ENCODE peak calls at places on chromosomes 3 and 15, in four cellular contexts. X is neural progenitor cell, C is mucosa of gallbladder, H is HS-27A. U is an unnamed sample.

GRCh38 chr3:196942915-196943277 is 568 bp upstream of the NCBP2 start:
- DNase-seq in C (peak), H (no peak), X (no peak), U (peak)

GRCh38 chr15:77839970-77840609 is 207.4 kb upstream of the LINGO1 start:
- DNase-seq in X (no peak), C (no peak), H (no peak), U (no peak)

GRCh38 chr15:70589221-70589620 is 174.1 kb downstream of the UACA start:
- DNase-seq in C (no peak), H (peak), X (no peak), U (no peak)

GRCh38 chr3:27511724-27512422 is 27.7 kb upstream of the SLC4A7 start:
- DNase-seq in H (no peak), X (peak), C (no peak), U (no peak)

GRCh38 chr3:31027191-31027761 is 132.8 kb upstream of the GADL1 start:
- DNase-seq in X (no peak), C (no peak), H (no peak), U (no peak)

GRCh38 chr3:184345678-184346144 is 8.3 kb downstream of the FAM131A start:
- DNase-seq in H (no peak), C (peak), X (peak), U (peak)

GRCh38 chr15:60548101-60548500 is 69.2 kb upstream of the ICE2 start:
- DNase-seq in X (no peak), C (no peak), H (no peak), U (no peak)

GRCh38 chr15:42736178-42736792 is 643 bp downstream of the CDAN1 start:
- DNase-seq in C (no peak), X (peak), H (no peak), U (no peak)

GRCh38 chr15:67828969-67829646 is 3.8 kb downstream of the SKOR1 start:
- DNase-seq in H (no peak), X (peak), C (no peak), U (no peak)

GRCh38 chr15:76336254-76337046 is at the start of gene ISL2:
- DNase-seq in X (peak), C (peak), H (peak), U (peak)

GRCh38 chr15:38252481-38253311 is at the start of gene SPRED1:
- DNase-seq in C (peak), X (peak), H (no peak), U (no peak)

GRCh38 chr3:37174532-37175126 is at the start of gene LRRFIP2:
- DNase-seq in C (no peak), H (peak), X (no peak), U (no peak)

GRCh38 chr3:12644297-12644937 is 19.5 kb downstream of the RAF1 start:
- DNase-seq in C (no peak), H (peak), X (no peak), U (no peak)

GRCh38 chr3:155876537-155876936 is 6.1 kb downstream of the GMPS start:
- DNase-seq in C (no peak), X (no peak), H (no peak), U (no peak)

GRCh38 chr15:45790325-45790943 is 155.6 kb downstream of the SQOR start:
- DNase-seq in H (no peak), X (peak), C (no peak), U (peak)

GRCh38 chr15:22936577-22937472 is 43.3 kb downstream of the CYFIP1 start:
- DNase-seq in C (no peak), H (no peak), X (no peak), U (no peak)

GRCh38 chr3:14829811-14830210 is 11.0 kb downstream of the FGD5 start:
- DNase-seq in H (no peak), C (no peak), X (no peak), U (no peak)

GRCh38 chr3:139327861-139328260 is 16.0 kb upstream of the MRPS22 start:
- DNase-seq in H (no peak), C (no peak), X (no peak), U (no peak)

GRCh38 chr3:186442162-186442561 is 80.1 kb upstream of the DGKG start:
- DNase-seq in H (no peak), X (no peak), C (peak), U (no peak)

GRCh38 chr3:10283638-10284037 is 9.1 kb downstream of the GHRL start:
- DNase-seq in H (no peak), C (peak), X (no peak), U (no peak)

GRCh38 chr3:158672293-158673176 is at the start of gene LXN:
- DNase-seq in C (peak), H (no peak), X (peak), U (peak)

GRCh38 chr15:99106417-99107220 is 1.7 kb downstream of the SYNM start:
- DNase-seq in C (peak), X (no peak), H (no peak), U (no peak)

GRCh38 chr3:83500422-83500821 is 1458.4 kb upstream of the CADM2 start:
- DNase-seq in C (no peak), H (no peak), X (no peak), U (no peak)

GRCh38 chr3:187314176-187314575 is 22.6 kb upstream of the MASP1 start:
- DNase-seq in C (no peak), H (no peak), X (no peak), U (no peak)

GRCh38 chr15:72313881-72314280 is 6.1 kb downstream of the CELF6 start:
- DNase-seq in C (no peak), H (no peak), X (no peak), U (no peak)

GRCh38 chr3:159839561-159840379 is 148.9 kb upstream of the IL12A start:
- DNase-seq in H (no peak), C (no peak), X (peak), U (no peak)

GRCh38 chr3:117171124-117171523 is 461.5 kb downstream of the TUSC7 start:
- DNase-seq in X (no peak), H (no peak), C (no peak), U (no peak)

GRCh38 chr15:99442268-99442897 is 123.4 kb upstream of the MEF2A start:
- DNase-seq in X (no peak), C (peak), H (peak), U (peak)

GRCh38 chr15:43509923-43510229 is 7.5 kb upstream of the MAP1A start:
- DNase-seq in X (no peak), C (no peak), H (no peak), U (no peak)